ENCODE peak calls at places on chromosomes 12 and 14, in four cellular contexts. One of them, this sample, is unnamed.

GRCh38 chr14:77541905-77542304 is 43.3 kb upstream of the ISM2 start:
- ATAC-seq in Panc1: no peak
- ATAC-seq in heart left ventricle: no peak
- ATAC-seq in T-cell: no peak
- ATAC-seq in this sample: no peak

GRCh38 chr14:75283162-75283883 is 4.7 kb downstream of the FOS start:
- ATAC-seq in Panc1: no peak
- ATAC-seq in heart left ventricle: no peak
- ATAC-seq in T-cell: no peak
- ATAC-seq in this sample: no peak

GRCh38 chr14:91144425-91145145 is 30.7 kb downstream of the DGLUCY start:
- ATAC-seq in Panc1: no peak
- ATAC-seq in heart left ventricle: peak
- ATAC-seq in T-cell: no peak
- ATAC-seq in this sample: no peak

GRCh38 chr12:130620281-130620680 is 95.8 kb downstream of the RIMBP2 start:
- ATAC-seq in Panc1: no peak
- ATAC-seq in heart left ventricle: no peak
- ATAC-seq in T-cell: no peak
- ATAC-seq in this sample: no peak

GRCh38 chr14:61331992-61332657 is 10.7 kb downstream of the PRKCH start:
- ATAC-seq in Panc1: no peak
- ATAC-seq in heart left ventricle: no peak
- ATAC-seq in T-cell: no peak
- ATAC-seq in this sample: no peak

GRCh38 chr14:29941401-29941800 is 13.8 kb upstream of the PRKD1 start:
- ATAC-seq in Panc1: no peak
- ATAC-seq in heart left ventricle: no peak
- ATAC-seq in T-cell: no peak
- ATAC-seq in this sample: no peak

GRCh38 chr12:52227767-52228166 is 5.3 kb upstream of the KRT7 start:
- ATAC-seq in Panc1: no peak
- ATAC-seq in heart left ventricle: no peak
- ATAC-seq in T-cell: no peak
- ATAC-seq in this sample: no peak

GRCh38 chr14:32601908-32602307 is 272.8 kb downstream of the AKAP6 start:
- ATAC-seq in Panc1: no peak
- ATAC-seq in heart left ventricle: no peak
- ATAC-seq in T-cell: no peak
- ATAC-seq in this sample: no peak

GRCh38 chr12:111174283-111175108 is 194.4 kb downstream of the PHETA1 start:
- ATAC-seq in Panc1: no peak
- ATAC-seq in heart left ventricle: no peak
- ATAC-seq in T-cell: no peak
- ATAC-seq in this sample: no peak

GRCh38 chr12:9123741-9124140 is 8.0 kb upstream of the A2M start:
- ATAC-seq in Panc1: no peak
- ATAC-seq in heart left ventricle: no peak
- ATAC-seq in T-cell: no peak
- ATAC-seq in this sample: no peak

GRCh38 chr14:42532194-42532593 is 925.5 kb downstream of the LRFN5 start:
- ATAC-seq in Panc1: no peak
- ATAC-seq in heart left ventricle: no peak
- ATAC-seq in T-cell: no peak
- ATAC-seq in this sample: no peak

GRCh38 chr12:68378859-68379628 is 46.9 kb upstream of the MDM1 start:
- ATAC-seq in Panc1: no peak
- ATAC-seq in heart left ventricle: no peak
- ATAC-seq in T-cell: no peak
- ATAC-seq in this sample: no peak

GRCh38 chr14:24673059-24673458 is 39.1 kb upstream of the GZMB start:
- ATAC-seq in Panc1: no peak
- ATAC-seq in heart left ventricle: no peak
- ATAC-seq in T-cell: no peak
- ATAC-seq in this sample: no peak

GRCh38 chr14:20631821-20632389 is 9.6 kb downstream of the OR6S1 start:
- ATAC-seq in Panc1: peak
- ATAC-seq in heart left ventricle: peak
- ATAC-seq in T-cell: peak
- ATAC-seq in this sample: no peak

GRCh38 chr14:75181426-75182062 is 5.1 kb upstream of the TMED10 start:
- ATAC-seq in Panc1: no peak
- ATAC-seq in heart left ventricle: no peak
- ATAC-seq in T-cell: no peak
- ATAC-seq in this sample: no peak

GRCh38 chr14:21631084-21631483 is 3.7 kb downstream of the OR10G2 start:
- ATAC-seq in Panc1: no peak
- ATAC-seq in heart left ventricle: no peak
- ATAC-seq in T-cell: no peak
- ATAC-seq in this sample: peak

GRCh38 chr12:101772019-101772774 is 32.9 kb upstream of the SYCP3 start:
- ATAC-seq in Panc1: no peak
- ATAC-seq in heart left ventricle: no peak
- ATAC-seq in T-cell: no peak
- ATAC-seq in this sample: peak

GRCh38 chr14:100873083-100873482 is 30.4 kb downstream of the RTL1 start:
- ATAC-seq in Panc1: no peak
- ATAC-seq in heart left ventricle: no peak
- ATAC-seq in T-cell: no peak
- ATAC-seq in this sample: peak

GRCh38 chr14:76948213-76948947 is 80.1 kb downstream of the IRF2BPL start:
- ATAC-seq in Panc1: peak
- ATAC-seq in heart left ventricle: no peak
- ATAC-seq in T-cell: no peak
- ATAC-seq in this sample: no peak

GRCh38 chr14:39267592-39268112 is 33.9 kb downstream of the MIA2 start:
- ATAC-seq in Panc1: no peak
- ATAC-seq in heart left ventricle: no peak
- ATAC-seq in T-cell: peak
- ATAC-seq in this sample: peak

GRCh38 chr12:69553626-69554248 is 31.5 kb upstream of the CCT2 start:
- ATAC-seq in Panc1: no peak
- ATAC-seq in heart left ventricle: no peak
- ATAC-seq in T-cell: no peak
- ATAC-seq in this sample: no peak

GRCh38 chr12:123273166-123273565 is 1.5 kb upstream of the CDK2AP1 start:
- ATAC-seq in Panc1: no peak
- ATAC-seq in heart left ventricle: no peak
- ATAC-seq in T-cell: no peak
- ATAC-seq in this sample: no peak

GRCh38 chr14:24243336-24243836 is 963 bp upstream of the TINF2 start:
- ATAC-seq in Panc1: no peak
- ATAC-seq in heart left ventricle: no peak
- ATAC-seq in T-cell: no peak
- ATAC-seq in this sample: no peak

GRCh38 chr12:124759841-124760508 is 103.7 kb downstream of the SCARB1 start:
- ATAC-seq in Panc1: peak
- ATAC-seq in heart left ventricle: no peak
- ATAC-seq in T-cell: no peak
- ATAC-seq in this sample: no peak

GRCh38 chr14:86086962-86087361 is 557.0 kb downstream of the FLRT2 start:
- ATAC-seq in Panc1: no peak
- ATAC-seq in heart left ventricle: no peak
- ATAC-seq in T-cell: no peak
- ATAC-seq in this sample: no peak

GRCh38 chr14:23418021-23418420 is 9.9 kb upstream of the MYH6 start:
- ATAC-seq in Panc1: no peak
- ATAC-seq in heart left ventricle: no peak
- ATAC-seq in T-cell: no peak
- ATAC-seq in this sample: no peak

GRCh38 chr14:59362533-59362932 is 102.6 kb downstream of the GPR135 start:
- ATAC-seq in Panc1: no peak
- ATAC-seq in heart left ventricle: no peak
- ATAC-seq in T-cell: no peak
- ATAC-seq in this sample: no peak

GRCh38 chr14:68376067-68376810 is 416.6 kb downstream of the ZFP36L1 start:
- ATAC-seq in Panc1: no peak
- ATAC-seq in heart left ventricle: no peak
- ATAC-seq in T-cell: no peak
- ATAC-seq in this sample: no peak

GRCh38 chr14:92670177-92670576 is 78.2 kb downstream of the LGMN start:
- ATAC-seq in Panc1: no peak
- ATAC-seq in heart left ventricle: no peak
- ATAC-seq in T-cell: no peak
- ATAC-seq in this sample: no peak

This sample was measured in activated T-helper 17 cell treated with anti-CD3 and anti-CD28 coated beads, Interleukin-2, amount 50 U/mL, for 72 hours.